ENCODE peak calls at places on chromosome 17, in five cellular contexts. M is colonic mucosa, X is pancreas, E is bronchial epithelial cell, Z is MM.1S. G is an unnamed sample.

GRCh38 chr17:41793749-41794602 is 7.5 kb upstream of the JUP start:
- DNase-seq in M (peak), X (no peak), E (no peak), Z (no peak), G (no peak)

GRCh38 chr17:35879748-35880654 is at the start of gene CCL5:
- DNase-seq in M (no peak), X (no peak), E (peak), Z (peak), G (peak)

GRCh38 chr17:41773190-41773588 is 13.3 kb downstream of the JUP start:
- DNase-seq in M (peak), X (peak), E (peak), Z (no peak), G (no peak)

GRCh38 chr17:81151039-81151677 is 14.1 kb upstream of the PVALEF start:
- DNase-seq in M (no peak), X (no peak), E (no peak), Z (no peak), G (no peak)

GRCh38 chr17:78541488-78542237 is 35.5 kb downstream of the DNAH17 start:
- DNase-seq in M (no peak), X (no peak), E (peak), Z (no peak), G (no peak)

GRCh38 chr17:79943354-79944241 is 92.1 kb downstream of the TBC1D16 start:
- DNase-seq in M (no peak), X (no peak), E (no peak), Z (no peak), G (no peak)

GRCh38 chr17:8275421-8276290 is 12.8 kb upstream of the RANGRF start:
- DNase-seq in M (no peak), X (no peak), E (no peak), Z (no peak), G (no peak)

GRCh38 chr17:7436556-7437368 is 1.5 kb downstream of the TMEM102 start:
- DNase-seq in M (peak), X (peak), E (peak), Z (peak), G (peak)

GRCh38 chr17:9363440-9364350 is 211.9 kb downstream of the STX8 start:
- DNase-seq in M (no peak), X (no peak), E (peak), Z (no peak), G (no peak)

GRCh38 chr17:63948521-63948920 is 16.4 kb upstream of the CD79B start:
- DNase-seq in M (no peak), X (no peak), E (no peak), Z (no peak), G (no peak)

GRCh38 chr17:81561494-81561885 is 9.3 kb upstream of the FAAP100 start:
- DNase-seq in M (no peak), X (no peak), E (no peak), Z (no peak), G (no peak)

GRCh38 chr17:74444406-74444805 is 12.5 kb downstream of the GPRC5C start:
- DNase-seq in M (no peak), X (no peak), E (no peak), Z (no peak), G (no peak)

GRCh38 chr17:79152636-79153035 is 78.0 kb downstream of the ENGASE start:
- DNase-seq in M (no peak), X (no peak), E (no peak), Z (no peak), G (no peak)

GRCh38 chr17:61474934-61475333 is 22.7 kb downstream of the TBX4 start:
- DNase-seq in M (no peak), X (no peak), E (no peak), Z (no peak), G (no peak)

GRCh38 chr17:57898487-57899311 is 48.9 kb upstream of the MRPS23 start:
- DNase-seq in M (no peak), X (no peak), E (no peak), Z (no peak), G (no peak)

GRCh38 chr17:72927146-72927545 is 165.3 kb downstream of the SLC39A11 start:
- DNase-seq in M (no peak), X (no peak), E (no peak), Z (no peak), G (no peak)

GRCh38 chr17:49210158-49211029 is at the start of the genes ABI3 and GNGT2:
- DNase-seq in M (peak), X (no peak), E (no peak), Z (no peak), G (peak)

GRCh38 chr17:50550661-50551432 is 3.9 kb downstream of the SPATA20 start:
- DNase-seq in M (peak), X (peak), E (peak), Z (no peak), G (no peak)

GRCh38 chr17:10635290-10635689 is 21.8 kb downstream of the MYH3 start:
- DNase-seq in M (no peak), X (no peak), E (no peak), Z (no peak), G (no peak)
- TF ChIP-seq CTCF in M (no peak), X (no peak), E (no peak), Z (no peak), G (no peak)

GRCh38 chr17:76082326-76083251 is 3.6 kb downstream of the ZACN start:
- DNase-seq in M (no peak), X (no peak), E (no peak), Z (no peak), G (no peak)

GRCh38 chr17:76085066-76085730 is 6.2 kb downstream of the ZACN start:
- DNase-seq in M (no peak), X (no peak), E (no peak), Z (no peak), G (no peak)

GRCh38 chr17:76085731-76086366 is 6.9 kb downstream of the ZACN start:
- DNase-seq in M (no peak), X (no peak), E (no peak), Z (no peak), G (no peak)

GRCh38 chr17:76081295-76082210 is 2.6 kb downstream of the ZACN start:
- DNase-seq in M (no peak), X (no peak), E (no peak), Z (no peak), G (peak)

DNA sequence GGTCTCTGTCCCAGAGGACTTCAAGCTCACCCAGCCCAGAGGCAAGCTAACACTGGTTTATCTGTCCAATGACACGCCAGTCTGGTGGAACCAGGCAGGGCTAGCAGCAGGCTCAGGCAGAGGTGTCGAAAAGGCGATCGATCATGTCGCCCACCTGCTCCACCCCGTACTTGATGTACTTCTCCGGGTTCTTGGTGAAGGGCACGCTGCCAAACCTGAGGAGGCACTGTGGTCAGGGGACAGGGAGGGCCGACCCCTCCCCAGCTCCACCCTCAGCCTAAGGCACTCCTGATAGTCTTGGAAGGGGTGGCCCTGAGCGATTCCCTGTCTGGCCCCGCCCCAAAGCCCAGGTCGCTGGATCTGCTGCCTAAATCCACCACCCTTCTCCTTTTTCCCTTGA is 4.6 kb downstream of the ZACN start:
- DNase-seq in M (no peak), X (no peak), E (no peak), Z (no peak), G (no peak)
- TF ChIP-seq CTCF in M (no peak), X (no peak), E (no peak), Z (no peak), G (no peak)

GRCh38 chr17:65173284-65173793 is 36.2 kb downstream of the RGS9 start:
- DNase-seq in M (peak), X (no peak), E (peak), Z (no peak), G (no peak)
- TF ChIP-seq CTCF in M (no peak), X (no peak), E (no peak), Z (no peak), G (no peak)

DNA sequence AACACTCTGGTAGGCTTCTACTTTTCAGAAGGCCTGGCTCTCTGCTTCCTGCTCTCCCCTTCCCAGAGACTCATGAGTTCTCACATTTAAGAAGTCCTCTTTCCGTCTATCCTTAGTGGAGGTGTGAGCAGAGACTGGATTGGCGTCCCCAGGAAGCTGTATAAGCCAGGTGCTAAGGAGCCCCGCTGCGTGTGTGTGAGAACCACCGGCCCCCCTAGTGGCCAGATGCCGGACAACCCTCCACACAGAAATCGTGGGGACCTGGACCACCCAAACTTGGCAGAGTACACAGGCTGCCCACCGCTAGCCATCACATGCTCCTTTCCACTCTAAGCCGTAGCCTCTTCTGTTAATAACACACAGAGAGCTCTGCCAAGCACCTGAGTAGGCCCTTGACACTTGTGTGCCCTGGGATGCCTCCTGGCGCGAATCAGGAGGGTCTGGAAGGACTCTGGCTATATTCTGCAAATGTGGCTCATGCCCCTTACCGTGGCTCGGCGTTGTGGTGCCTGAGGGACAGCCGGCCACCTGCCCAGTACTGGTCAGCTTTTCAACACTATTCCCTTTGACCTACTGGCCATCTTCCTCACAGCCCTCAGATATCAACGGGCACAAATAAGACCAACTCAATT is 13.9 kb downstream of the CYB5D2 start:
- DNase-seq in M (no peak), X (no peak), E (no peak), Z (no peak), G (no peak)
- TF ChIP-seq CTCF in M (no peak), X (no peak), E (peak), Z (peak), G (peak)

GRCh38 chr17:44346064-44346844 is 1.2 kb downstream of the GRN start:
- DNase-seq in M (no peak), X (no peak), E (no peak), Z (no peak), G (no peak)
- TF ChIP-seq CTCF in M (no peak), X (no peak), E (no peak), Z (no peak), G (no peak)

GRCh38 chr17:28404007-28404406 is 2.0 kb downstream of the SLC46A1 start:
- DNase-seq in M (no peak), X (no peak), E (no peak), Z (no peak), G (no peak)

GRCh38 chr17:28406478-28406824 is 439 bp upstream of the SLC46A1 start:
- DNase-seq in M (no peak), X (no peak), E (peak), Z (no peak), G (no peak)

GRCh38 chr17:28404461-28404811 is 1.6 kb downstream of the SLC46A1 start:
- DNase-seq in M (no peak), X (no peak), E (no peak), Z (no peak), G (no peak)

GRCh38 chr17:28405632-28406477 is at the start of gene SLC46A1:
- DNase-seq in M (peak), X (peak), E (no peak), Z (peak), G (peak)

DNA sequence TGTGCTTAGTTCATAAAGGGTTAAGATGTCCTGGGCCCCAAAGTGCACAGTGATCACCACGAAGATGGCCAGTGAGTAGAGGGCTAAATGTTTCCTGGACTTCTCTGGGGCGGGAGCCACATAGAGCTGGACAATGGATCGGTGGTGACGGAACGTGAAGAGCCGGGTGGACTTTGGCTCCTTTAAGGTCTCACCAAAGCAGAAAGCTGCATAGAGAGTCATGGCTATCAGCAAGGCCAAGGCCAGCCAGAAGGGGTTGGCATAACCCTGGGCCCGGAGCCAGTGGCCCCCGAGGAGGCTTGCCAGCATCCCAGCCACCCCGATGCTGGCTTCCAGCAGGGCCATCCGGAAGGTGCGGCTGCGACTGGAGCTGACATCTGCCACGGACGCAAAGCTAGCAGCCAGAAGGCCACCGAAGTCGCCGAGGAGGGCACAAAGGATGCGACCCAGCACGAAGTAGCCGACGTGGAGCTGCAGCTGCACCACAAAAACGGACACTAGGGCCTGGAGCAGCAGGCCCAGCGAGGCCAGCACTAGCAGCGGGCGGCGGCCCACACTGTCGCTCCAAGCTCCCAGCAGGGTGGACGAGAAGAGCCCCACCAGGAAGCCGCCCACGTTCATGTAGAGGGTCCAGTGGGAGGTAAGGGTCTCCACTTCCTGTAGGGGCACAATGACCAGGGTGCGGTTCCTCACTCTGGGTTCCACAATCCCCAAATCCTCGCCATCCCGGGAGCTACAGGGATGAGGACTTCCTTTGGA is 1.0 kb downstream of the SLC46A1 start:
- DNase-seq in M (no peak), X (peak), E (no peak), Z (no peak), G (no peak)
- TF ChIP-seq CTCF in M (no peak), X (no peak), E (no peak), Z (no peak), G (no peak)

DNA sequence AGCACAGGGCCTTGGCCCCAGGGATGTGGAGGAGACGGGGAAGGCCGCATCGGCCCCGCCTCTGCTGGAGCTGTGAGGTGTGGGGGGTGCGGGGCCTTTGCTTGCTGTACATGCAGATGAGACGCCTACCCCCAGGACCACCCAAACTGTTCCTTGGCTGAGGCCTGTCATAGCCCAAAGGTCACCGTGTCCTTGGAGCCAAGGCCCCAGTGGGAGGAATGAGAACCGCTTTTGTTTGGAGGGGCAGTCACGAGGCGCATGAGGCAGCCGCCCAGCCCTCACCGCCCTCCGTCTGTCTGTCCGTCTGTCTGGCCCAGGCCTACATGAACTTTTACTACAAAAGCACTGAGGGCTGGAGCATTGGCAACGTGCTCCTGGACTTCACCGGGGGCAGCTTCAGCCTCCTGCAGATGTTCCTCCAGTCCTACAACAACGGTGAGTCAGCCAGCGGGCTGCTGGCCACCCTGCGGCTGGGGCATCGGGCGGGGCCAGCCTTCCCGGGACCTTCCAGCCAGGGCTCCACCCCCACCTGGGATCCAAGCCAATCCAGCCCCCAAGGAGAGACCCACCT is 8.8 kb downstream of the TAX1BP3 start:
- DNase-seq in M (peak), X (peak), E (peak), Z (peak), G (no peak)
- TF ChIP-seq CTCF in M (no peak), X (no peak), E (peak), Z (no peak), G (no peak)